ENCODE peak calls at places on chromosome 13, in five cellular contexts. One of them, this sample, is unnamed.

GRCh38 chr13:31199849-31200635 is at the start of gene B3GLCT:
- DNase-seq in MM.1S: peak; percentile 66
- DNase-seq in mammary epithelial cell: peak; percentile 78
- DNase-seq in endothelial cell of umbilical vein: peak; percentile 75
- DNase-seq in hepatocyte: peak; percentile 93
- DNase-seq in this sample: peak; percentile 37

GRCh38 chr13:26502826-26503225 is 54.7 kb upstream of the WASF3 start:
- DNase-seq in hepatocyte: peak; percentile 52
- DNase-seq in endothelial cell of umbilical vein: peak; percentile 58
- DNase-seq in mammary epithelial cell: peak; percentile 72
- DNase-seq in MM.1S: no peak
- DNase-seq in this sample: peak; percentile 31

GRCh38 chr13:103195762-103196161 is 129.5 kb upstream of the SLC10A2 start:
- DNase-seq in MM.1S: no peak
- DNase-seq in mammary epithelial cell: peak; percentile 11
- DNase-seq in hepatocyte: no peak
- DNase-seq in endothelial cell of umbilical vein: no peak
- DNase-seq in this sample: no peak

GRCh38 chr13:49098198-49098597 is 121.9 kb upstream of the MLNR start:
- DNase-seq in MM.1S: peak; percentile 14
- DNase-seq in mammary epithelial cell: peak; percentile 94
- DNase-seq in hepatocyte: peak; percentile 51
- DNase-seq in endothelial cell of umbilical vein: peak; percentile 97
- DNase-seq in this sample: peak; percentile 99

GRCh38 chr13:101712026-101712348 is 259.5 kb downstream of the ITGBL1 start:
- DNase-seq in hepatocyte: no peak
- DNase-seq in mammary epithelial cell: no peak
- DNase-seq in MM.1S: peak; percentile 56
- DNase-seq in endothelial cell of umbilical vein: peak; percentile 8
- DNase-seq in this sample: no peak

GRCh38 chr13:100619940-100620339 is 31.4 kb upstream of the GGACT start:
- DNase-seq in endothelial cell of umbilical vein: no peak
- DNase-seq in hepatocyte: no peak
- DNase-seq in MM.1S: no peak
- DNase-seq in mammary epithelial cell: no peak
- DNase-seq in this sample: no peak

GRCh38 chr13:32846020-32846451 is 170.2 kb upstream of the KL start:
- DNase-seq in mammary epithelial cell: no peak
- DNase-seq in endothelial cell of umbilical vein: no peak
- DNase-seq in hepatocyte: no peak
- DNase-seq in MM.1S: no peak
- DNase-seq in this sample: no peak

GRCh38 chr13:24888291-24888931 is 124.4 kb downstream of the RNF17 start:
- DNase-seq in endothelial cell of umbilical vein: no peak
- DNase-seq in MM.1S: no peak
- DNase-seq in hepatocyte: no peak
- DNase-seq in mammary epithelial cell: no peak
- DNase-seq in this sample: no peak

GRCh38 chr13:80276371-80277289 is 64.3 kb downstream of the SPRY2 start:
- DNase-seq in mammary epithelial cell: no peak
- DNase-seq in MM.1S: no peak
- DNase-seq in hepatocyte: no peak
- DNase-seq in endothelial cell of umbilical vein: peak; percentile 79
- DNase-seq in this sample: peak; percentile 71

GRCh38 chr13:68030152-68030809 is 800.1 kb upstream of the PCDH9 start:
- DNase-seq in endothelial cell of umbilical vein: no peak
- DNase-seq in hepatocyte: no peak
- DNase-seq in mammary epithelial cell: no peak
- DNase-seq in MM.1S: no peak
- DNase-seq in this sample: no peak

GRCh38 chr13:110519506-110519905 is 42.0 kb downstream of the RAB20 start:
- DNase-seq in mammary epithelial cell: no peak
- DNase-seq in MM.1S: no peak
- DNase-seq in hepatocyte: no peak
- DNase-seq in endothelial cell of umbilical vein: no peak
- DNase-seq in this sample: no peak

GRCh38 chr13:110519046-110519445 is 42.5 kb downstream of the RAB20 start:
- DNase-seq in mammary epithelial cell: no peak
- DNase-seq in endothelial cell of umbilical vein: no peak
- DNase-seq in hepatocyte: no peak
- DNase-seq in MM.1S: no peak
- DNase-seq in this sample: no peak

GRCh38 chr13:110517505-110518149 is 43.9 kb downstream of the RAB20 start:
- DNase-seq in MM.1S: no peak
- DNase-seq in mammary epithelial cell: no peak
- DNase-seq in endothelial cell of umbilical vein: no peak
- DNase-seq in hepatocyte: peak; percentile 49
- DNase-seq in this sample: no peak

GRCh38 chr13:110518571-110518970 is 43.0 kb downstream of the RAB20 start:
- DNase-seq in mammary epithelial cell: no peak
- DNase-seq in hepatocyte: no peak
- DNase-seq in endothelial cell of umbilical vein: no peak
- DNase-seq in MM.1S: no peak
- DNase-seq in this sample: no peak

DNA sequence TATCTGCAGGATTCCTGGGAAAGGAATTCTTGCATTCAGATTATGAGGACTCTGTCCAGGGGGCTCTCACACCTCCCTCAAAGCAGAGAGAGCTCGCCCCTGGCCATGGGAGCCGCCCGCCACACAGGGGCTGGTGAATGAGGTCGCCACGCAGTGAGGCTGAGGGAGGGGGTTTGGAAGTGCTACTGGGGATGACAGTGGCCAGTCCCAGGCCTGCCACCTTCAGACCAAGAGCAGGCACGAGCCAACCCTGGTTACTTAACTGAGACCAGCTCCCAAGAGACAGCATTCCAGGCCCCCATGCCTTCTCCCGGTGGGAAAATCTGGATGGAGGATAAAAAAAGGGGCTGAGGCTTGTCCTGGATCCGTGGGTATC is 43.4 kb downstream of the RAB20 start:
- DNase-seq in hepatocyte: no peak
- DNase-seq in MM.1S: no peak
- DNase-seq in mammary epithelial cell: no peak
- DNase-seq in endothelial cell of umbilical vein: no peak
- DNase-seq in this sample: no peak
- H3K27ac ChIP-seq in hepatocyte: peak overlapping the region; percentile 76
- H3K27ac ChIP-seq in MM.1S: no peak overlapping the region
- H3K27ac ChIP-seq in mammary epithelial cell: no peak overlapping the region
- H3K27ac ChIP-seq in endothelial cell of umbilical vein: no peak overlapping the region
- H3K27ac ChIP-seq in this sample: no peak overlapping the region

DNA sequence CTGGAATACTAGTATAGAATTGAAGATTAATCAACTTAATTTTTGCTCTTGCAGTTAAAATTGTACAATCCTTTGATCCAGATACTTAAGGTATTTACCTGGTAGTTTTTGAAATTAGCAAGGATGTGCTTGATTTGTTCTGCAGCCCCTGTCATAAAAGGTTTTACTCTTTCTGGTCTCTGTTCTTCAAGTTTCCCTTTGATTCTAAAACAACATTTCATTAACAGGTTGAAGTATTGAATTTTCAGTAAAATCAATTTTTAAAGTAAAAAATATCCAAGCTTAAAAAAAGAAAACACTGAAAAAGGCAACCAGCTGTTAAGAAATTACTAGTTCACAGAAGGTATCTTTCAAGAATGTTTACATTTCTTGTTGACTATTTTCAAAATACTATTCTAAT is 1.6 kb downstream of the TPT1 start:
- DNase-seq in endothelial cell of umbilical vein: no peak
- DNase-seq in hepatocyte: no peak
- DNase-seq in MM.1S: no peak
- DNase-seq in mammary epithelial cell: no peak
- DNase-seq in this sample: no peak
- H3K79me2 ChIP-seq in endothelial cell of umbilical vein: peaks cover 69% of the 10 kb centered on the region
- H3K79me2 ChIP-seq in hepatocyte: peaks cover 82% of the 10 kb centered on the region
- H3K79me2 ChIP-seq in MM.1S: peaks cover 45% of the 10 kb centered on the region
- H3K79me2 ChIP-seq in mammary epithelial cell: peaks cover 86% of the 10 kb centered on the region
- H3K79me2 ChIP-seq in this sample: peaks cover 80% of the 10 kb centered on the region

GRCh38 chr13:113591750-113592149 is 7.2 kb downstream of the TFDP1 start:
- DNase-seq in MM.1S: no peak
- DNase-seq in mammary epithelial cell: no peak
- DNase-seq in endothelial cell of umbilical vein: no peak
- DNase-seq in hepatocyte: no peak
- DNase-seq in this sample: no peak

GRCh38 chr13:113588394-113589111 is 4.0 kb downstream of the TFDP1 start:
- DNase-seq in mammary epithelial cell: no peak
- DNase-seq in endothelial cell of umbilical vein: no peak
- DNase-seq in hepatocyte: no peak
- DNase-seq in MM.1S: no peak
- DNase-seq in this sample: no peak

GRCh38 chr13:113586661-113587479 is 2.3 kb downstream of the TFDP1 start:
- DNase-seq in mammary epithelial cell: no peak
- DNase-seq in hepatocyte: no peak
- DNase-seq in endothelial cell of umbilical vein: no peak
- DNase-seq in MM.1S: peak; percentile 15
- DNase-seq in this sample: no peak

GRCh38 chr13:113589961-113590339 is 5.4 kb downstream of the TFDP1 start:
- DNase-seq in endothelial cell of umbilical vein: no peak
- DNase-seq in hepatocyte: no peak
- DNase-seq in mammary epithelial cell: no peak
- DNase-seq in MM.1S: no peak
- DNase-seq in this sample: no peak

GRCh38 chr13:113589251-113589960 is 4.9 kb downstream of the TFDP1 start:
- DNase-seq in MM.1S: no peak
- DNase-seq in endothelial cell of umbilical vein: no peak
- DNase-seq in hepatocyte: no peak
- DNase-seq in mammary epithelial cell: no peak
- DNase-seq in this sample: no peak
- H3K27ac ChIP-seq in MM.1S: no peak overlapping the region
- H3K27ac ChIP-seq in endothelial cell of umbilical vein: no peak overlapping the region
- H3K27ac ChIP-seq in hepatocyte: no peak overlapping the region
- H3K27ac ChIP-seq in mammary epithelial cell: no peak overlapping the region
- H3K27ac ChIP-seq in this sample: no peak overlapping the region

GRCh38 chr13:46592410-46592809 is 39.4 kb downstream of the LRCH1 start:
- DNase-seq in hepatocyte: no peak
- DNase-seq in mammary epithelial cell: no peak
- DNase-seq in MM.1S: no peak
- DNase-seq in endothelial cell of umbilical vein: no peak
- DNase-seq in this sample: peak; percentile 7
- H3K79me2 ChIP-seq in hepatocyte: peaks cover 95% of the 10 kb centered on the region
- H3K79me2 ChIP-seq in mammary epithelial cell: peaks cover 94% of the 10 kb centered on the region
- H3K79me2 ChIP-seq in MM.1S: peaks cover 49% of the 10 kb centered on the region
- H3K79me2 ChIP-seq in endothelial cell of umbilical vein: peaks cover 22% of the 10 kb centered on the region
- H3K79me2 ChIP-seq in this sample: peaks cover 85% of the 10 kb centered on the region

GRCh38 chr13:45337803-45338202 is 3.2 kb downstream of the TPT1 start:
- DNase-seq in endothelial cell of umbilical vein: no peak
- DNase-seq in MM.1S: no peak
- DNase-seq in hepatocyte: no peak
- DNase-seq in mammary epithelial cell: no peak
- DNase-seq in this sample: no peak
- H3K27ac ChIP-seq in endothelial cell of umbilical vein: no peak overlapping the region
- H3K27ac ChIP-seq in MM.1S: no peak overlapping the region
- H3K27ac ChIP-seq in hepatocyte: no peak overlapping the region
- H3K27ac ChIP-seq in mammary epithelial cell: no peak overlapping the region
- H3K27ac ChIP-seq in this sample: no peak overlapping the region

This sample was measured in astrocyte.